ENCODE peak calls at places on chromosomes 7 and 10, in nine cellular contexts. E is heart right ventricle, X is tibial nerve, I is chondrocyte, Z is RWPE1, N is mesothelial cell of epicardium, K is A549, H is AG09319, V is lower leg skin. C is an unnamed sample.

GRCh38 chr7:137978464-137979237 is 23.2 kb downstream of the CREB3L2 start:
- DNase-seq in E (peak; percentile 33), X (peak; percentile 78), I (no peak), Z (peak; percentile 78), N (no peak), K (peak; percentile 72), H (peak; percentile 77), V (no peak), C (peak; percentile 87)

GRCh38 chr10:72062341-72062740 is 26.0 kb downstream of the SPOCK2 start:
- DNase-seq in E (no peak), X (no peak), I (no peak), Z (no peak), N (no peak), K (no peak), H (no peak), V (no peak), C (no peak)

GRCh38 chr7:7554647-7555575 is 11.8 kb upstream of the MIOS start:
- DNase-seq in E (no peak), X (no peak), I (no peak), Z (no peak), N (no peak), K (no peak), H (no peak), V (no peak), C (no peak)

GRCh38 chr7:30448461-30449189 is 30.0 kb downstream of the NOD1 start:
- DNase-seq in E (no peak), X (no peak), I (no peak), Z (no peak), N (no peak), K (no peak), H (no peak), V (no peak), C (no peak)

GRCh38 chr7:123367508-123368122 is 166.8 kb downstream of the IQUB start:
- DNase-seq in E (no peak), X (no peak), I (no peak), Z (peak; percentile 34), N (no peak), K (peak; percentile 15), H (no peak), V (no peak), C (peak; percentile 60)

GRCh38 chr7:73973091-73973490 is 54.9 kb upstream of the ELN start:
- DNase-seq in E (peak; percentile 57), X (no peak), I (peak; percentile 67), Z (no peak), N (no peak), K (no peak), H (no peak), V (peak; percentile 82), C (peak; percentile 54)

GRCh38 chr10:114332301-114332797 is 72.0 kb downstream of the AFAP1L2 start:
- DNase-seq in E (no peak), X (no peak), I (no peak), Z (no peak), N (no peak), K (no peak), H (no peak), V (no peak), C (no peak)

GRCh38 chr7:5634107-5634950 is 147.1 kb downstream of the RNF216 start:
- DNase-seq in E (peak; percentile 68), X (peak; percentile 70), I (no peak), Z (no peak), N (no peak), K (no peak), H (peak; percentile 94), V (peak; percentile 95), C (no peak)

GRCh38 chr7:110432061-110432553 is 658.8 kb upstream of the LRRN3 start:
- DNase-seq in E (no peak), X (no peak), I (no peak), Z (no peak), N (no peak), K (no peak), H (no peak), V (no peak), C (no peak)

GRCh38 chr10:3229815-3230214 is 57.2 kb upstream of the PITRM1 start:
- DNase-seq in E (no peak), X (no peak), I (no peak), Z (no peak), N (no peak), K (no peak), H (no peak), V (no peak), C (no peak)

GRCh38 chr7:962401-963081 is 8.1 kb upstream of the ADAP1 start:
- DNase-seq in E (peak; percentile 6), X (no peak), I (peak; percentile 79), Z (no peak), N (no peak), K (no peak), H (no peak), V (peak; percentile 72), C (no peak)

GRCh38 chr7:966291-967069 is 8.9 kb downstream of the COX19 start:
- DNase-seq in E (peak; percentile 2), X (no peak), I (peak; percentile 70), Z (no peak), N (no peak), K (no peak), H (no peak), V (no peak), C (no peak)

GRCh38 chr7:964401-965231 is 10.1 kb upstream of the ADAP1 start:
- DNase-seq in E (peak; percentile 23), X (peak; percentile 27), I (peak; percentile 68), Z (no peak), N (no peak), K (no peak), H (no peak), V (peak; percentile 84), C (peak; percentile 32)

GRCh38 chr7:961546-962400 is 7.3 kb upstream of the ADAP1 start:
- DNase-seq in E (no peak), X (no peak), I (peak; percentile 69), Z (no peak), N (no peak), K (no peak), H (no peak), V (peak; percentile 77), C (no peak)

GRCh38 chr7:963236-964078 is 9.0 kb upstream of the ADAP1 start:
- DNase-seq in E (peak; percentile 13), X (no peak), I (peak; percentile 87), Z (no peak), N (no peak), K (no peak), H (no peak), V (peak; percentile 83), C (no peak)
- TF ChIP-seq CTCF in E (no peak), X (no peak), I (no peak), Z (peak; percentile 7), N (no peak), K (no peak), H (no peak), V (no peak), C (no peak)

DNA sequence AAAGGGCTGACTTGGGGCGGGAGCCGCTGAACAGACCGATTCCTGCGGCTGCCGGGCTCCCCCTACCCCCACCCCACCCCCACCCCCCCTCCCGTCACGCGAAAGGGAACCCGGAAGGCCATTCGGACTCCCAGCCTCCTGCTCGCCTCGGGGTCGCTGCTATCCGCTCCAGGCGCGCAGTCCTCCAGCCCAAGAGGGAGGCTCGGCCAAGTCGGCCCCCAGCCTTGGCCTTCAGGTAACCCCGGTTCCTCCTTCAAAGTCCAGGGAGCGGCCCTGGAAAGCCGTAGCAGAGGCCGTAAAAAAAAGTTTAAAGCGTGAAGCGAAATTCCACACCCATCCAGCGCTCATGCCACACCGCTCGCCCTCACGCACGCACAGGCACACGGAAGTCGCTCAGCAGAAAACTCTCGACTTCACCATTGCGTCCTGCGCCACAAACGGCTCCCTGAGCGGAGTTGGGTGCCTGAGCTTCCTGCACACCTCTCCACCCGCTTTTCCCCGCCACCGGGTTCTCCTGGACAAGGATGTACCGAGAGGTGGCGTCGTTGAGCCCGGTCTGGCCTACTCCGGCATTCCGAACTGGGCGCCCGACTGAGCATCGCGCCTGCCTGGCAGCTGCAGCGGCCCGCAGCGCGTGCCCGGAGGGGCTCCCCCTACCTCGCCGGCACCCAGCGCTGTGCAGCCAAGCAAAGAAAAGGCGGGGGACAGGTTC is 1.4 kb downstream of the SORCS3 start:
- DNase-seq in E (peak; percentile 39), X (peak; percentile 9), I (no peak), Z (no peak), N (peak; percentile 43), K (peak; percentile 46), H (no peak), V (no peak), C (peak; percentile 64)
- TF ChIP-seq CTCF in E (peak; percentile 36), X (peak; percentile 55), I (peak; percentile 34), Z (no peak), N (peak; percentile 41), K (peak; percentile 40), H (peak; percentile 16), V (no peak), C (peak; percentile 48)

GRCh38 chr10:84329986-84330651 is 1.7 kb downstream of the CCSER2 start:
- DNase-seq in E (no peak), X (no peak), I (no peak), Z (no peak), N (no peak), K (no peak), H (no peak), V (no peak), C (no peak)

GRCh38 chr10:84329094-84329611 is 764 bp downstream of the CCSER2 start:
- DNase-seq in E (peak; percentile 17), X (no peak), I (no peak), Z (no peak), N (no peak), K (peak; percentile 40), H (no peak), V (no peak), C (peak; percentile 48)

GRCh38 chr10:84333864-84334451 is 5.6 kb downstream of the CCSER2 start:
- DNase-seq in E (no peak), X (no peak), I (no peak), Z (peak; percentile 69), N (no peak), K (no peak), H (no peak), V (no peak), C (peak; percentile 26)

GRCh38 chr10:84331091-84331490 is 2.7 kb downstream of the CCSER2 start:
- DNase-seq in E (no peak), X (no peak), I (no peak), Z (no peak), N (no peak), K (no peak), H (no peak), V (no peak), C (no peak)

GRCh38 chr10:84328303-84329093 is at the start of gene CCSER2:
- DNase-seq in E (peak; percentile 98), X (peak; percentile 97), I (peak; percentile 98), Z (peak; percentile 100), N (peak; percentile 93), K (peak; percentile 86), H (peak; percentile 78), V (peak; percentile 99), C (peak; percentile 94)
- TF ChIP-seq CTCF in E (no peak), X (peak; percentile 47), I (peak; percentile 50), Z (no peak), N (no peak), K (no peak), H (no peak), V (no peak), C (no peak)

GRCh38 chr7:77760809-77761453 is 37.3 kb downstream of the TMEM60 start:
- DNase-seq in E (no peak), X (no peak), I (no peak), Z (no peak), N (no peak), K (no peak), H (no peak), V (no peak), C (no peak)

GRCh38 chr7:77757589-77757988 is 40.6 kb downstream of the TMEM60 start:
- DNase-seq in E (no peak), X (no peak), I (no peak), Z (no peak), N (no peak), K (no peak), H (no peak), V (no peak), C (no peak)

GRCh38 chr7:77759294-77759889 is 38.8 kb downstream of the TMEM60 start:
- DNase-seq in E (no peak), X (peak; percentile 97), I (no peak), Z (peak; percentile 36), N (no peak), K (peak; percentile 21), H (peak; percentile 42), V (no peak), C (peak; percentile 78)
- TF ChIP-seq CTCF in E (peak; percentile 85), X (peak; percentile 80), I (peak; percentile 96), Z (peak; percentile 83), N (peak; percentile 89), K (peak; percentile 91), H (peak; percentile 71), V (no peak), C (peak; percentile 78)

C was measured in MCF 10A.